ENCODE peak calls at places on chromosome 5, in seven cellular contexts. J, H, D, E, B, G and K are unnamed samples.
A peak's percentile ranks its signal among the peaks of the same experiment; 100 is the strongest.

GRCh38 chr5:74019923-74020322 is 393.9 kb downstream of the ARHGEF28 start:
- DNase-seq in D (no peak), E (no peak), J (no peak), B (no peak), H (no peak), G (no peak), K (no peak)

GRCh38 chr5:148850836-148851235 is 24.4 kb downstream of the ADRB2 start:
- DNase-seq in E (no peak), D (no peak), B (no peak), G (no peak), H (no peak), J (no peak), K (no peak)

GRCh38 chr5:78610163-78610583 is 38.4 kb downstream of the LHFPL2 start:
- DNase-seq in G (peak; percentile 50), E (peak; percentile 89), D (no peak), J (no peak), H (no peak), B (peak; percentile 59), K (no peak)

GRCh38 chr5:41057231-41057630 is 13.9 kb downstream of the MROH2B start:
- DNase-seq in D (no peak), J (no peak), B (no peak), H (no peak), G (no peak), E (peak; percentile 49), K (peak; percentile 55)

GRCh38 chr5:142906863-142907671 is 136.9 kb downstream of the ARHGAP26 start:
- DNase-seq in E (peak; percentile 67), J (no peak), G (peak; percentile 45), H (no peak), D (no peak), B (peak; percentile 72), K (no peak)

GRCh38 chr5:78628260-78629024 is 20.1 kb downstream of the LHFPL2 start:
- DNase-seq in G (no peak), B (no peak), D (no peak), H (no peak), J (no peak), E (no peak), K (no peak)

GRCh38 chr5:55223219-55223987 is 3.7 kb downstream of the MCIDAS start:
- DNase-seq in J (no peak), D (no peak), E (no peak), B (no peak), H (no peak), G (no peak), K (peak; percentile 70)

GRCh38 chr5:165913059-165913458 is 2378.4 kb upstream of the WWC1 start:
- DNase-seq in G (no peak), E (no peak), D (no peak), H (no peak), J (no peak), B (no peak), K (no peak)

GRCh38 chr5:68920888-68921287 is 172.9 kb upstream of the SLC30A5 start:
- DNase-seq in E (no peak), H (no peak), G (no peak), J (no peak), B (no peak), D (no peak), K (peak; percentile 60)

GRCh38 chr5:80255425-80255751 is 460 bp downstream of the SERINC5 start:
- DNase-seq in D (no peak), H (peak; percentile 61), G (peak; percentile 71), E (peak; percentile 61), B (peak; percentile 49), J (peak; percentile 63), K (no peak)

GRCh38 chr5:118687671-118688621 is 300.4 kb downstream of the DTWD2 start:
- DNase-seq in J (no peak), H (no peak), B (peak; percentile 51), G (no peak), D (no peak), E (no peak), K (no peak)

GRCh38 chr5:42426036-42426435 is 2.8 kb downstream of the GHR start:
- DNase-seq in D (no peak), G (no peak), J (no peak), E (no peak), H (no peak), B (no peak), K (no peak)

GRCh38 chr5:176415240-176416122 is 858 bp downstream of the CLTB start:
- DNase-seq in H (no peak), E (peak; percentile 49), D (no peak), J (no peak), G (peak; percentile 45), B (peak; percentile 42), K (no peak)

GRCh38 chr5:159106569-159107282 is 7.0 kb upstream of the EBF1 start:
- DNase-seq in H (peak; percentile 78), E (peak; percentile 75), D (peak; percentile 28), G (peak; percentile 87), J (peak; percentile 32), B (peak; percentile 60), K (no peak)

GRCh38 chr5:111453290-111453689 is 59.0 kb downstream of the STARD4 start:
- DNase-seq in B (peak; percentile 9), H (no peak), G (no peak), E (no peak), J (no peak), D (no peak), K (no peak)

GRCh38 chr5:56269216-56269927 is 36.2 kb upstream of the ANKRD55 start:
- DNase-seq in J (no peak), B (peak; percentile 56), G (no peak), D (peak; percentile 34), E (peak; percentile 85), H (peak; percentile 75), K (no peak)

GRCh38 chr5:138468133-138468965 is 3.1 kb downstream of the EGR1 start:
- DNase-seq in G (no peak), E (peak; percentile 69), J (no peak), H (peak; percentile 20), D (no peak), B (no peak), K (no peak)

GRCh38 chr5:114237766-114238165 is 124.1 kb upstream of the KCNN2 start:
- DNase-seq in J (no peak), E (peak; percentile 56), G (no peak), D (peak; percentile 59), H (peak; percentile 29), B (peak; percentile 34), K (no peak)

GRCh38 chr5:61290815-61291214 is 41.2 kb upstream of the ZSWIM6 start:
- DNase-seq in J (peak; percentile 72), H (no peak), G (no peak), E (peak; percentile 60), B (no peak), D (no peak), K (no peak)

GRCh38 chr5:115284021-115284420 is 12.4 kb downstream of the CCDC112 start:
- DNase-seq in D (no peak), J (no peak), G (no peak), H (no peak), B (no peak), E (no peak), K (no peak)

GRCh38 chr5:160960592-160960991 is 108.6 kb upstream of the ATP10B start:
- DNase-seq in H (no peak), J (no peak), B (no peak), D (no peak), E (no peak), G (no peak), K (no peak)

GRCh38 chr5:142325677-142326479 is 1.1 kb upstream of the SPRY4 start:
- DNase-seq in B (peak; percentile 92), G (peak; percentile 83), E (peak; percentile 82), D (no peak), H (no peak), J (peak; percentile 39), K (no peak)

GRCh38 chr5:73306078-73306719 is 133.2 kb downstream of the TMEM174 start:
- DNase-seq in H (no peak), J (no peak), E (no peak), G (no peak), D (no peak), B (no peak), K (no peak)

GRCh38 chr5:93596676-93597441 is 13.8 kb downstream of the NR2F1 start:
- DNase-seq in D (no peak), J (peak; percentile 79), H (no peak), E (no peak), B (no peak), G (no peak), K (peak; percentile 75)

GRCh38 chr5:77211013-77211690 is 672 bp downstream of the PDE8B start:
- DNase-seq in H (no peak), J (peak; percentile 27), E (no peak), G (no peak), B (no peak), D (no peak), K (no peak)

GRCh38 chr5:55071413-55071812 is 31.0 kb upstream of the GZMA start:
- DNase-seq in B (no peak), H (no peak), J (no peak), E (no peak), G (no peak), D (no peak), K (no peak)

GRCh38 chr5:113678924-113679575 is 165.6 kb downstream of the YTHDC2 start:
- DNase-seq in G (no peak), H (peak; percentile 41), B (peak; percentile 23), D (peak; percentile 32), J (peak; percentile 42), E (peak; percentile 66), K (no peak)

GRCh38 chr5:31408814-31409213 is 123.1 kb downstream of the DROSHA start:
- DNase-seq in B (peak; percentile 75), J (no peak), H (no peak), D (no peak), E (peak; percentile 58), G (no peak), K (no peak)

GRCh38 chr5:122774861-122775712 is at the start of gene SNX2:
- DNase-seq in G (peak; percentile 96), H (peak; percentile 71), D (peak; percentile 69), E (peak; percentile 89), J (peak; percentile 76), B (peak; percentile 78), K (peak; percentile 97)

GRCh38 chr5:77418601-77419591 is 73.2 kb downstream of the WDR41 start:
- DNase-seq in G (no peak), E (peak; percentile 16), B (peak; percentile 33), J (no peak), H (no peak), D (no peak), K (no peak)

GRCh38 chr5:139688712-139689413 is 40.7 kb downstream of the CXXC5 start:
- DNase-seq in E (no peak), B (no peak), D (no peak), H (peak; percentile 49), G (no peak), J (no peak), K (no peak)

GRCh38 chr5:6728011-6728794 is 15.0 kb downstream of the TENT4A start:
- DNase-seq in G (no peak), D (peak; percentile 72), H (no peak), B (no peak), J (no peak), E (no peak), K (no peak)